ENCODE peak calls at places on chromosome X, in eight cellular contexts. T is activated CD8-positive, alpha-beta memory T cell treated with anti-CD3 and anti-CD28 coated beads, Interleukin-2, amount 10 ng/mL, durations not matched to agents 7 days and 5 days; K is Panc1; Z is naive thymus-derived CD8-positive, alpha-beta T cell; R is naive thymus-derived CD4-positive, alpha-beta T cell; Q is upper lobe of left lung; U is stimulated activated effector memory CD8-positive, alpha-beta T cell treated with anti-CD3 and anti-CD28 coated beads, Interleukin-12 subunit alpha, Interleukin-12 subunit beta, amount 100 ng/mL, for 72 hours; Y is activated naive CD8-positive, alpha-beta T cell treated with anti-CD3 and anti-CD28 coated beads, Interleukin-2, amount 10 ng/mL, durations not matched to agents 7 days and 5 days. H is an unnamed sample.

GRCh38 chrX:12881914-12882313 is 15.0 kb downstream of the TLR7 start:
- ATAC-seq in R (no peak), Z (no peak), U (no peak), Y (no peak), Q (no peak), T (no peak), K (no peak), H (no peak)

GRCh38 chrX:68686684-68687045 is 39.2 kb downstream of the STARD8 start:
- ATAC-seq in T (peak; percentile 58), U (no peak), R (peak; percentile 34), Q (peak; percentile 74), K (peak; percentile 73), Y (peak; percentile 72), Z (no peak), H (peak; percentile 62)

GRCh38 chrX:18549643-18550042 is 122.3 kb downstream of the RS1 start:
- ATAC-seq in Z (no peak), R (no peak), T (no peak), U (no peak), K (no peak), Y (no peak), Q (no peak), H (no peak)

GRCh38 chrX:24137192-24137591 is 12.3 kb upstream of the ZFX start:
- ATAC-seq in U (no peak), Q (no peak), Y (no peak), R (no peak), K (no peak), T (no peak), Z (no peak), H (no peak)

GRCh38 chrX:85897376-85898110 is 149.8 kb downstream of the CHM start:
- ATAC-seq in U (no peak), K (no peak), R (no peak), Z (no peak), Q (no peak), Y (no peak), T (no peak), H (no peak)

GRCh38 chrX:44428989-44429627 is 85.6 kb upstream of the EFHC2 start:
- ATAC-seq in T (no peak), U (peak; percentile 93), Q (no peak), Z (no peak), Y (no peak), K (peak; percentile 78), R (no peak), H (no peak)

GRCh38 chrX:30888526-30889146 is 418 bp downstream of the TAB3 start:
- ATAC-seq in T (peak; percentile 31), Q (peak; percentile 68), Z (peak; percentile 19), Y (peak; percentile 22), R (peak; percentile 5), U (peak; percentile 47), K (peak; percentile 64), H (peak; percentile 21)

GRCh38 chrX:24014388-24015018 is 12.5 kb downstream of the KLHL15 start:
- ATAC-seq in R (peak; percentile 65), U (peak; percentile 97), Z (peak; percentile 82), T (peak; percentile 78), K (no peak), Q (no peak), Y (peak; percentile 74), H (no peak)

GRCh38 chrX:143466130-143466529 is 51.1 kb downstream of the SPANXN3 start:
- ATAC-seq in K (no peak), Q (no peak), Y (no peak), R (no peak), U (no peak), Z (no peak), T (no peak), H (no peak)

GRCh38 chrX:148156986-148157385 is 175.8 kb downstream of the FMR1NB start:
- ATAC-seq in Z (no peak), U (no peak), Y (no peak), T (no peak), Q (no peak), R (no peak), K (no peak), H (no peak)

GRCh38 chrX:136271300-136271699 is 20.1 kb upstream of the MAP7D3 start:
- ATAC-seq in T (no peak), K (no peak), Z (no peak), R (no peak), U (no peak), Y (no peak), Q (no peak), H (no peak)

GRCh38 chrX:15497865-15498264 is 2.7 kb upstream of the BMX start:
- ATAC-seq in Y (peak; percentile 32), Q (no peak), U (peak; percentile 47), Z (peak; percentile 70), T (peak; percentile 41), K (no peak), R (peak; percentile 74), H (no peak)

GRCh38 chrX:11259437-11259836 is 33.8 kb upstream of the AMELX start:
- ATAC-seq in Q (no peak), Y (no peak), R (no peak), K (no peak), T (no peak), U (no peak), Z (no peak), H (no peak)

GRCh38 chrX:57156397-57157049 is 19.3 kb upstream of the SPIN2A start:
- ATAC-seq in Q (no peak), T (no peak), K (peak; percentile 82), R (no peak), U (no peak), Z (no peak), Y (no peak), H (no peak)

GRCh38 chrX:16722481-16722880 is 3.1 kb downstream of the SYAP1 start:
- ATAC-seq in Q (no peak), U (no peak), Z (no peak), K (no peak), T (no peak), Y (no peak), R (no peak), H (no peak)

GRCh38 chrX:118156254-118156952 is 39.8 kb upstream of the KLHL13 start:
- ATAC-seq in Y (no peak), K (no peak), T (no peak), Q (no peak), R (no peak), U (no peak), Z (no peak), H (no peak)

GRCh38 chrX:4239650-4240540 is 526.4 kb upstream of the PRKX start:
- ATAC-seq in Q (no peak), R (peak; percentile 10), Y (no peak), Z (peak; percentile 8), K (no peak), T (no peak), U (no peak), H (no peak)

GRCh38 chrX:15404712-15405111 is 20.5 kb upstream of the VEGFD start:
- ATAC-seq in Y (no peak), Q (peak; percentile 85), R (no peak), Z (no peak), K (no peak), U (no peak), T (no peak), H (peak; percentile 82)

GRCh38 chrX:70445197-70445656 is 592 bp downstream of the DLG3 start:
- ATAC-seq in Z (peak; percentile 27), Q (no peak), Y (no peak), R (peak; percentile 34), U (peak; percentile 11), T (peak; percentile 34), K (no peak), H (no peak)

GRCh38 chrX:19791562-19791961 is 95.8 kb downstream of the SH3KBP1 start:
- ATAC-seq in Z (peak; percentile 54), Q (no peak), Y (peak; percentile 88), K (no peak), U (peak; percentile 90), T (peak; percentile 91), R (peak; percentile 57), H (no peak)

GRCh38 chrX:3094261-3094660 is 53.0 kb downstream of the ARSF start:
- ATAC-seq in Z (no peak), K (no peak), T (no peak), Q (no peak), Y (no peak), R (no peak), U (no peak), H (no peak)

GRCh38 chrX:15146515-15146914 is 123.4 kb downstream of the ASB9 start:
- ATAC-seq in T (peak; percentile 27), Q (no peak), R (no peak), Y (no peak), Z (no peak), U (no peak), K (no peak), H (no peak)

GRCh38 chrX:77561372-77561771 is 114.2 kb downstream of the FGF16 start:
- ATAC-seq in K (no peak), U (no peak), Y (no peak), T (no peak), R (no peak), Z (no peak), Q (no peak), H (no peak)

GRCh38 chrX:20347486-20347885 is 80.8 kb upstream of the RPS6KA3 start:
- ATAC-seq in Q (no peak), U (no peak), Z (no peak), Y (no peak), K (no peak), T (no peak), R (no peak), H (no peak)

GRCh38 chrX:42128587-42128986 is 205.2 kb upstream of the CASK start:
- ATAC-seq in Y (peak; percentile 61), U (no peak), T (peak; percentile 65), K (no peak), R (no peak), Q (no peak), Z (no peak), H (no peak)

GRCh38 chrX:137916090-137916746 is 350.3 kb downstream of the ZIC3 start:
- ATAC-seq in K (no peak), T (no peak), Q (no peak), Y (no peak), Z (no peak), R (no peak), U (no peak), H (no peak)

GRCh38 chrX:132017431-132018185 is 5.5 kb upstream of the STK26 start:
- ATAC-seq in Y (no peak), Q (no peak), K (no peak), T (no peak), Z (no peak), U (no peak), R (no peak), H (no peak)

GRCh38 chrX:36414056-36414455 is 494.5 kb downstream of the CFAP47 start:
- ATAC-seq in K (no peak), R (no peak), Y (no peak), Q (no peak), Z (no peak), U (no peak), T (no peak), H (no peak)

GRCh38 chrX:116436358-116436816 is at the start of gene SLC6A14:
- ATAC-seq in K (no peak), R (no peak), Z (no peak), U (no peak), Y (no peak), T (no peak), Q (peak; percentile 31), H (no peak)